ENCODE peak calls at places on chromosomes 5 and 9, in five cellular contexts. K, J, E, H and S are unnamed samples.

GRCh38 chr5:78809444-78809843 is 160.9 kb upstream of the LHFPL2 start:
- DNase-seq in K (no peak), J (no peak), E (no peak), H (no peak), S (no peak)

GRCh38 chr5:67793418-67793817 is 422.1 kb upstream of the PIK3R1 start:
- DNase-seq in K (no peak), J (no peak), E (no peak), H (no peak), S (no peak)

GRCh38 chr9:112002847-112003457 is 106.3 kb downstream of the UGCG start:
- DNase-seq in K (no peak), J (no peak), E (no peak), H (no peak), S (no peak)

GRCh38 chr9:97387504-97387886 is 24.4 kb upstream of the TDRD7 start:
- DNase-seq in K (no peak), J (no peak), E (no peak), H (no peak), S (no peak)

GRCh38 chr5:15621094-15621493 is 121.1 kb downstream of the FBXL7 start:
- DNase-seq in K (no peak), J (no peak), E (no peak), H (no peak), S (no peak)

GRCh38 chr9:33297455-33297854 is 7.1 kb downstream of the NFX1 start:
- DNase-seq in K (no peak), J (no peak), E (no peak), H (no peak), S (no peak)

GRCh38 chr5:66450988-66451387 is 145.2 kb upstream of the MAST4 start:
- DNase-seq in K (no peak), J (no peak), E (no peak), H (no peak), S (no peak)

GRCh38 chr9:93968451-93969327 is 13.5 kb upstream of the BARX1 start:
- DNase-seq in K (no peak), J (peak), E (no peak), H (no peak), S (no peak)

GRCh38 chr9:78003730-78004129 is 27.9 kb downstream of the GNAQ start:
- DNase-seq in K (no peak), J (no peak), E (no peak), H (no peak), S (no peak)

GRCh38 chr5:135219868-135220267 is 179.2 kb downstream of the MACROH2A1 start:
- DNase-seq in K (no peak), J (no peak), E (peak), H (no peak), S (no peak)

GRCh38 chr5:137037848-137038247 is 461.3 kb downstream of the SPOCK1 start:
- DNase-seq in K (no peak), J (no peak), E (no peak), H (no peak), S (no peak)

GRCh38 chr9:87422999-87423398 is 74.7 kb upstream of the DAPK1 start:
- DNase-seq in K (no peak), J (no peak), E (no peak), H (no peak), S (no peak)

GRCh38 chr5:36357391-36357790 is 55.7 kb upstream of the RANBP3L start:
- DNase-seq in K (no peak), J (no peak), E (no peak), H (no peak), S (no peak)

GRCh38 chr9:70119786-70120185 is 76.1 kb downstream of the MAMDC2 start:
- DNase-seq in K (no peak), J (no peak), E (no peak), H (no peak), S (no peak)

GRCh38 chr5:174093132-174093531 is 47.6 kb downstream of the NSG2 start:
- DNase-seq in K (no peak), J (no peak), E (no peak), H (no peak), S (no peak)

GRCh38 chr5:99607124-99607523 is 678.3 kb upstream of the CHD1 start:
- DNase-seq in K (no peak), J (no peak), E (no peak), H (no peak), S (no peak)

GRCh38 chr9:114283551-114284111 is 39.3 kb upstream of the ORM1 start:
- DNase-seq in K (no peak), J (peak), E (peak), H (no peak), S (no peak)

GRCh38 chr9:82920154-82920553 is 142.8 kb downstream of the RASEF start:
- DNase-seq in K (no peak), J (no peak), E (no peak), H (no peak), S (no peak)

GRCh38 chr5:137761020-137761516 is 6.9 kb upstream of the HNRNPA0 start:
- DNase-seq in K (peak), J (no peak), E (no peak), H (peak), S (no peak)

GRCh38 chr9:86413966-86414880 is 60.0 kb upstream of the TUT7 start:
- DNase-seq in K (peak), J (no peak), E (no peak), H (no peak), S (peak)

GRCh38 chr5:15106530-15107283 is 235.1 kb upstream of the ANKH start:
- DNase-seq in K (no peak), J (no peak), E (no peak), H (no peak), S (no peak)

GRCh38 chr9:93617273-93617672 is 40.9 kb downstream of the PHF2 start:
- DNase-seq in K (no peak), J (no peak), E (no peak), H (no peak), S (no peak)

GRCh38 chr5:65255294-65255693 is 226.4 kb downstream of the ADAMTS6 start:
- DNase-seq in K (no peak), J (no peak), E (no peak), H (no peak), S (no peak)

GRCh38 chr5:140345919-140346347 is 470 bp downstream of the HBEGF start:
- DNase-seq in K (peak), J (peak), E (peak), H (peak), S (no peak)

GRCh38 chr5:128081111-128081865 is 2.3 kb upstream of the SLC12A2 start:
- DNase-seq in K (peak), J (no peak), E (no peak), H (no peak), S (no peak)

GRCh38 chr5:81854915-81855314 is 104.0 kb upstream of the SSBP2 start:
- DNase-seq in K (no peak), J (no peak), E (no peak), H (no peak), S (no peak)

GRCh38 chr5:4339949-4340348 is 744.3 kb downstream of the IRX1 start:
- DNase-seq in K (no peak), J (no peak), E (no peak), H (no peak), S (no peak)

GRCh38 chr9:118230319-118230718 is 526.1 kb downstream of the TLR4 start:
- DNase-seq in K (no peak), J (no peak), E (no peak), H (no peak), S (no peak)

GRCh38 chr9:265209-265900 is 50.7 kb downstream of the DOCK8 start:
- DNase-seq in K (no peak), J (no peak), E (no peak), H (no peak), S (no peak)

GRCh38 chr5:44727100-44727499 is 81.6 kb upstream of the MRPS30 start:
- DNase-seq in K (no peak), J (no peak), E (no peak), H (no peak), S (no peak)
- H3K4me3 ChIP-seq in K (no peak), J (no peak), E (no peak), H (no peak), S (no peak)

GRCh38 chr5:147410496-147411395 is 99.1 kb downstream of the DPYSL3 start:
- DNase-seq in K (no peak), J (no peak), E (no peak), H (no peak), S (no peak)
- H3K27ac ChIP-seq in K (no peak), J (no peak), E (peak), H (no peak), S (no peak)

GRCh38 chr9:100354121-100354800 is 1.5 kb upstream of the TEX10 start:
- DNase-seq in K (no peak), J (no peak), E (no peak), H (no peak), S (no peak)
- H3K4me3 ChIP-seq in K (no peak), J (no peak), E (no peak), H (no peak), S (no peak)

GRCh38 chr5:95669985-95670384 is 12.8 kb downstream of the SPATA9 start:
- DNase-seq in K (no peak), J (no peak), E (no peak), H (no peak), S (no peak)
- H3K27ac ChIP-seq in K (no peak), J (no peak), E (peak), H (no peak), S (no peak)

DNA sequence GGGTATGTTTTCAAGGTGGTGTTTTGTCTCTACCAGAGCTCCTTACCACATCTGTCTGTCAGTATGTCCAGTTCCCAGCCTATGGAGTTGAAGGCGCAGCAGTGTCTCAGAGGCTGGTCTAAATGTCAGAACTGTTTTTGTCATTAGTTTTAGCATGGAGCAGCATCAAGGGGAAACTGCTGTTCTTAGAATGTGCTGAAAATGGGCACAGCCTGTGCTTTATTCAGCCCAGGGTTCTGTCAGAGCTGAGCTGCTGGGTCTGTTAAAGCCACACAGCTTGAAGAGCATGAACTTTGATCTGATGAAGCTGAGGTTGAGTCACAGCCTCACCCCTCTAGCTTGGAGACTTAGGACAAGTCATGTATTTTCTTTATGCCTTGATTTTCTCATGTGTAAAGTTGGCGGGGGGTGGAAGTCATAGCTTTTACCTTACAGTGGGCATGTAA is 71.9 kb downstream of the RALGPS1 start:
- DNase-seq in K (peak), J (no peak), E (no peak), H (peak), S (no peak)
- H3K4me3 ChIP-seq in K (no peak), J (no peak), E (no peak), H (no peak), S (no peak)

GRCh38 chr9:35834260-35835215 is 5.5 kb downstream of the TMEM8B start:
- DNase-seq in K (no peak), J (no peak), E (no peak), H (no peak), S (no peak)
- H3K27ac ChIP-seq in K (no peak), J (no peak), E (peak), H (no peak), S (no peak)

GRCh38 chr5:2755371-2755715 is 3.9 kb upstream of the IRX2 start:
- DNase-seq in K (no peak), J (no peak), E (no peak), H (peak), S (no peak)

GRCh38 chr5:2754621-2755370 is 3.3 kb upstream of the IRX2 start:
- DNase-seq in K (no peak), J (peak), E (no peak), H (peak), S (no peak)

GRCh38 chr5:2756764-2757163 is 5.3 kb upstream of the IRX2 start:
- DNase-seq in K (no peak), J (no peak), E (no peak), H (no peak), S (no peak)

GRCh38 chr5:2756211-2756746 is 4.8 kb upstream of the IRX2 start:
- DNase-seq in K (peak), J (peak), E (no peak), H (peak), S (no peak)

DNA sequence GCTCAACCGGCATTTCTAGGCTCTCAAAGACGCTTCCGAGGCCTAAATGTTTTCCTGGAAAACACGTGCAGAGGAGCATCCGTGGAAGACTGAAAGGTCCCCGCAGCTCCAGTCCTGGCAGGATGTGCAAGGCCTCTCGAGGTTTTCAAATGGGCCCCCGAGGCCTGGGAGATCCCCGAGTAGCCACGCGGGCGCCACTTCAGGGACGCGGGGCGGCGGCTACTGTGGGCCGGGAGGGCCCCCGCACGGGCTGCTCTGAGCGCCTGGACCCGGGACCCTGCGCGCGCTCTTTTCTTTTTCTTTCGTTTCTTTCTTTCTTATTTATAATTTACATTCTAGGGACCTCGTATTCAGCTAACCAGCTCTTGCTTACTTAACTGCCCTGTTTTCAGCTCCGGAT is 4.3 kb upstream of the IRX2 start:
- DNase-seq in K (no peak), J (peak), E (no peak), H (peak), S (no peak)
- H3K4me3 ChIP-seq in K (peak), J (peak), E (peak), H (no peak), S (no peak)

GRCh38 chr9:122978586-122978985 is 37.8 kb downstream of the RABGAP1 start:
- DNase-seq in K (no peak), J (no peak), E (no peak), H (no peak), S (no peak)

DNA sequence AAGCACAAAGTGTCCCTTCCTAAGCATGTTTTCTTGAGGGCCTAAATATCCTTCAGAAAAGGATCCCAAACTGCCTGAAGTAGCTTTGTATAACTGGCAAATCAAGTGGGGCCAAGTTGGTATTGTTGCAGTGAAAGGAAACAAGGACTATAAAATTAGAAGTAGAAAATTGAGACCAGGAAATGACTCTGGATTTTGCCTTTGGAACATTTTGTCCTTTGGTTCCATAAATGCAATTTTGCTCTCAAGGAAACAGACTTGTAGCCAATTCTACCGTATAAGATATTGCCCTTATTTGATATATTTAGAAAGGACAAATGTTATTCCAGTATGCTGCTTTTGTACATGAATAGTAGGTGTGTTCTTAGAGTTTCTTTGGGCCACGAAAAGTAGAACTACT is 34.4 kb downstream of the RABGAP1 start:
- DNase-seq in K (no peak), J (no peak), E (no peak), H (no peak), S (no peak)
- H3K27ac ChIP-seq in K (no peak), J (peak), E (peak), H (no peak), S (no peak)